ENCODE peak calls at places on chromosomes 16 and 17, in four cellular contexts. Z is cardiac muscle cell, O is A549, M is breast epithelium. P is an unnamed sample. For H3K4me1, the result is how much of the 10 kb centered on the place peaks cover.

GRCh38 chr17:80220709-80221215 is 535 bp downstream of the SLC26A11 start:
- DNase-seq in Z (peak), O (no peak), M (no peak), P (no peak)

GRCh38 chr17:50144346-50144745 is 6.1 kb downstream of the PPP1R9B start:
- DNase-seq in Z (no peak), O (no peak), M (no peak), P (no peak)

GRCh38 chr17:79930077-79930785 is 91.0 kb upstream of the CBX4 start:
- DNase-seq in Z (no peak), O (no peak), M (no peak), P (no peak)

GRCh38 chr17:60959696-60960095 is 282.0 kb downstream of the BCAS3 start:
- DNase-seq in Z (no peak), O (no peak), M (no peak), P (no peak)

GRCh38 chr17:50953831-50954601 is 87.9 kb upstream of the TOB1 start:
- DNase-seq in Z (no peak), O (no peak), M (no peak), P (peak)

GRCh38 chr17:46199379-46199778 is 6.2 kb upstream of the KANSL1 start:
- DNase-seq in Z (no peak), O (no peak), M (no peak), P (no peak)

GRCh38 chr17:20072692-20072992 is 63.5 kb downstream of the SPECC1 start:
- DNase-seq in Z (no peak), O (no peak), M (no peak), P (no peak)

GRCh38 chr17:67072885-67073284 is 28.5 kb downstream of the CACNG1 start:
- DNase-seq in Z (no peak), O (no peak), M (no peak), P (no peak)

GRCh38 chr17:26774291-26775218 is 519.4 kb upstream of the WSB1 start:
- DNase-seq in Z (no peak), O (no peak), M (no peak), P (no peak)

GRCh38 chr17:64622931-64623654 is 39.0 kb downstream of the SMURF2 start:
- DNase-seq in Z (no peak), O (peak), M (no peak), P (no peak)

GRCh38 chr16:3819741-3820724 is 60.5 kb downstream of the CREBBP start:
- DNase-seq in Z (peak), O (peak), M (no peak), P (peak)

GRCh38 chr16:65989861-65990260 is 376.6 kb upstream of the CDH5 start:
- DNase-seq in Z (no peak), O (no peak), M (no peak), P (no peak)

GRCh38 chr17:12613566-12613965 is 52.1 kb upstream of the MYOCD start:
- DNase-seq in Z (no peak), O (peak), M (no peak), P (peak)

GRCh38 chr17:77376795-77377751 is 236.3 kb downstream of the SEC14L1 start:
- DNase-seq in Z (no peak), O (no peak), M (no peak), P (peak)

GRCh38 chr16:79562166-79562823 is 38.2 kb downstream of the MAF start:
- DNase-seq in Z (no peak), O (no peak), M (no peak), P (peak)

GRCh38 chr16:4942481-4942880 is 5.5 kb upstream of the PPL start:
- DNase-seq in Z (no peak), O (no peak), M (no peak), P (no peak)

GRCh38 chr16:23974223-23974622 is 138.4 kb downstream of the PRKCB start:
- DNase-seq in Z (peak), O (peak), M (no peak), P (peak)

GRCh38 chr16:50207652-50208051 is 54.5 kb downstream of the TENT4B start:
- DNase-seq in Z (peak), O (no peak), M (no peak), P (no peak)

GRCh38 chr16:8712589-8713361 is 38.4 kb downstream of the ABAT start:
- DNase-seq in Z (no peak), O (no peak), M (no peak), P (peak)

GRCh38 chr16:86029131-86029741 is 130.3 kb downstream of the IRF8 start:
- DNase-seq in Z (no peak), O (no peak), M (peak), P (peak)

GRCh38 chr17:18321309-18321708 is 6.2 kb downstream of the SMCR8 start:
- DNase-seq in Z (peak), O (peak), M (no peak), P (no peak)

GRCh38 chr16:58563235-58563634 is 47.9 kb downstream of the SETD6 start:
- DNase-seq in Z (no peak), O (no peak), M (no peak), P (no peak)

GRCh38 chr17:17503566-17504130 is 7.5 kb upstream of the RASD1 start:
- DNase-seq in Z (peak), O (no peak), M (no peak), P (peak)

GRCh38 chr17:77409282-77410161 is 268.8 kb downstream of the SEC14L1 start:
- DNase-seq in Z (peak), O (no peak), M (no peak), P (peak)

GRCh38 chr16:70768205-70768580 is 32.8 kb downstream of the VAC14 start:
- DNase-seq in Z (no peak), O (no peak), M (no peak), P (no peak)

GRCh38 chr17:7380321-7380720 is 568 bp upstream of the TNK1 start:
- DNase-seq in Z (no peak), O (no peak), M (peak), P (peak)

GRCh38 chr16:76123966-76124365 is 153.2 kb upstream of the CNTNAP4 start:
- DNase-seq in Z (no peak), O (no peak), M (no peak), P (no peak)

GRCh38 chr16:10994571-10994970 is 50.2 kb downstream of the CLEC16A start:
- DNase-seq in Z (no peak), O (no peak), M (no peak), P (no peak)

GRCh38 chr16:75599452-75600277 is 23.4 kb downstream of the ADAT1 start:
- DNase-seq in Z (no peak), O (no peak), M (no peak), P (no peak)

GRCh38 chr17:74512624-74513084 is 18.6 kb downstream of the CD300LB start:
- DNase-seq in Z (peak), O (peak), M (peak), P (no peak)

GRCh38 chr17:3788200-3788599 is 12.8 kb downstream of the ITGAE start:
- DNase-seq in Z (no peak), O (no peak), M (no peak), P (no peak)
- H3K27ac ChIP-seq in Z (no peak), O (peak), M (no peak), P (no peak)

DNA sequence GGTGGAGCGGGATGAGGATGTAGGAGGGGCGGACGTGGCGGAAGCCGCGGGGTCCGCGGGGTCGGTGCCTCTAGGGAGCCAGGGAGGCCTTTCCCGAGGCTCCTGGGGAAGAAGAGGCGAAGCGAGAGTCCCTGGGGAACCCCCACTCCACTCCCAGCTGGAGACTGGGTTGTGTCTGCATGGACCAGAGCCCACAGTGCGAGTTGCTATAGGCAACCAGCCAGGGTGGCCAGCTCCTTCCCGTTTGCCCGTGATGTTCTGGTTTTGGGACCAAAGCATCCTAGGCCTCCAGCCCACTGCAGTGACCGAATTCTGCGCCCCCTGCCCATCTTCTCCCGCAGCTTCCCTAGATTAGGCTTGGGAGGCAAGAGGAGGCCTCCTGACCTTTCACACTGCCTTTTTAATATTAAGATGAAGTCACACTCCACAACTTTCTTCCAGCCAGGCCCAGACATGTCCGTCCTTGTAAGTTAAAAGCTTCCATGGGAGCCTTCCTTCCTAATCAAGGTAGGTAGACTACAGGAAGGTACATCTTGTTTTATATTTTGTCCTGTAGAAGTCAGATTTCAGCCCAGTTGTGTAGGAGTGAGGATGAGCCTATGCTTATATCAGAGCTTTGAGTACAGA is 469 bp downstream of the AMZ2 start:
- DNase-seq in Z (no peak), O (no peak), M (no peak), P (no peak)
- H3K4me3 ChIP-seq in Z (peak), O (peak), M (peak), P (peak)

GRCh38 chr16:88535857-88536222 is 34.4 kb upstream of the ZC3H18 start:
- DNase-seq in Z (no peak), O (no peak), M (no peak), P (no peak)
- H3K4me1 ChIP-seq in Z (under half), O (under half), M (under half), P (under half)

DNA sequence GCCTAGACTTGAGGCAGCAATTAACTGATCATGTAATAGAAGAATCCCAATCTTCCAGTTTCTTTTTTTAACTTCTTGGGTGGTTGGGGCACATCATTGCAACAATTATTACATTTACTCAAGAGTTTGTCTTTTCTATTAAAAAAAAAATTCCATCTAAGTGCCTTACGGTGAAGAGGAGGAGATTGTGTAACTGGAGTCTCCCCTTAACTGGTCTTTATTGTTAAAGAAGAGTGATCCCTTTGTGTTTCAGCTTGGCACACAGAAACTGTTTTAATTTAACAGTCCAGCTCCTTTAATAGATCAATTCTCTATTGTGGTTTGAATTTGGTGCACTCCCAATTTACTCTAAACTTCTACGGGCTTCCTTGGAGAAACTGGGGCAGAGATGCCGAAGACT is 75.2 kb downstream of the FTO start:
- DNase-seq in Z (no peak), O (no peak), M (no peak), P (no peak)
- H3K27ac ChIP-seq in Z (no peak), O (peak), M (peak), P (no peak)

GRCh38 chr17:22267019-22267418 is 574.7 kb downstream of the KCNJ18 start:
- DNase-seq in Z (no peak), O (no peak), M (no peak), P (no peak)

GRCh38 chr17:22265807-22266206 is 573.5 kb downstream of the KCNJ18 start:
- DNase-seq in Z (no peak), O (no peak), M (no peak), P (no peak)

GRCh38 chr17:22268214-22268911 is 576.0 kb downstream of the KCNJ18 start:
- DNase-seq in Z (no peak), O (no peak), M (no peak), P (no peak)

GRCh38 chr17:22268912-22269220 is 576.5 kb downstream of the KCNJ18 start:
- DNase-seq in Z (no peak), O (no peak), M (no peak), P (no peak)

DNA sequence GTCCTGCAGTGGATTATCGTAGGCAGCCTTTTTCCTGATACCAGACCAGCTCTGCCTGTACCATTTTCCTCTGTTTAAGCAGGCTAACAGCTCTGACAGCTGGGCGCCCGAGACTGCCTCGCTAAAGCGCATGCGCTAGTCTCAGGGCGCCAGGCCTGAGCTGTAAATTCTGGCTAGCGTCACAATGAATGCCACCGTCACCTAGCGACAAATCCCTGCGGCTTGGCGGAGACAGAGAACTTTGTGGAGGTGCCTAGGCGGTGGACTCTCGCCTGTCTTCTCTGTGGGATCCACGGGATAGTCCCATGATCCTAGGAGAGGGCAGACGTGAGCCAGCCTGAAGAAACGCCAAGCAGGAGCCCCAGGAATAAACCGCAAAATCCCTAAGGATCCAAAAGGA is 573.9 kb downstream of the KCNJ18 start:
- DNase-seq in Z (no peak), O (no peak), M (no peak), P (no peak)
- H3K4me3 ChIP-seq in Z (no peak), O (no peak), M (no peak), P (no peak)